ENCODE peak calls at places on chromosomes 1 and 21, in six cellular contexts. A is activated CD4-positive, alpha-beta T cell treated with anti-CD3 and anti-CD28 coated beads, Interleukin-2, amount 50 U/mL, for 1 hour; D is HS-27A; C is HEK293T; T is ELF-1; Z is stimulated activated CD4-positive, alpha-beta T cell treated with anti-CD3 and anti-CD28 coated beads, TNF-alpha, amount 100 ng/mL, for 4 hours. Q is an unnamed sample.
A peak's percentile ranks its signal among the peaks of the same experiment; 100 is the strongest.

GRCh38 chr1:170657275-170657853 is 6.6 kb upstream of the PRRX1 start:
- DNase-seq in A (no peak), D (no peak), C (no peak), T (no peak), Z (no peak), Q (no peak)

GRCh38 chr1:115324649-115325420 is 13.2 kb downstream of the NGF start:
- DNase-seq in A (no peak), D (no peak), C (no peak), T (no peak), Z (no peak), Q (no peak)

GRCh38 chr1:1090424-1091343 is 16.6 kb upstream of the RNF223 start:
- DNase-seq in A (no peak), D (no peak), C (peak; percentile 5), T (no peak), Z (no peak), Q (no peak)

GRCh38 chr21:41289431-41289830 is 27.2 kb upstream of the FAM3B start:
- DNase-seq in A (no peak), D (no peak), C (peak; percentile 31), T (peak; percentile 50), Z (no peak), Q (no peak)

GRCh38 chr1:187051618-187052232 is 223.0 kb downstream of the PLA2G4A start:
- DNase-seq in A (no peak), D (peak; percentile 24), C (peak; percentile 54), T (peak; percentile 71), Z (no peak), Q (no peak)

GRCh38 chr1:39845569-39846566 is 37.4 kb downstream of the TRIT1 start:
- DNase-seq in A (peak; percentile 78), D (peak; percentile 60), C (peak; percentile 72), T (no peak), Z (peak; percentile 55), Q (peak; percentile 82)

GRCh38 chr1:150389650-150390049 is 25.7 kb downstream of the RPRD2 start:
- DNase-seq in A (no peak), D (no peak), C (no peak), T (no peak), Z (no peak), Q (no peak)

GRCh38 chr21:27268290-27268689 is 301.4 kb upstream of the ADAMTS5 start:
- DNase-seq in A (no peak), D (no peak), C (no peak), T (no peak), Z (no peak), Q (no peak)

GRCh38 chr1:241362350-241362749 is 5.3 kb upstream of the RGS7 start:
- DNase-seq in A (no peak), D (no peak), C (no peak), T (peak; percentile 6), Z (no peak), Q (no peak)

GRCh38 chr1:227370463-227371254 is 52.4 kb upstream of the CDC42BPA start:
- DNase-seq in A (no peak), D (no peak), C (no peak), T (no peak), Z (no peak), Q (no peak)

GRCh38 chr1:229155472-229155871 is 115.4 kb upstream of the RAB4A start:
- DNase-seq in A (no peak), D (no peak), C (no peak), T (no peak), Z (no peak), Q (no peak)

GRCh38 chr1:154170547-154171221 is 15.8 kb upstream of the NUP210L start:
- DNase-seq in A (no peak), D (no peak), C (no peak), T (no peak), Z (peak; percentile 28), Q (no peak)

GRCh38 chr21:41621523-41621922 is 113.6 kb upstream of the TMPRSS2 start:
- DNase-seq in A (no peak), D (no peak), C (no peak), T (no peak), Z (no peak), Q (no peak)

GRCh38 chr1:234322979-234323378 is 50.3 kb upstream of the COA6 start:
- DNase-seq in A (peak; percentile 58), D (no peak), C (peak; percentile 81), T (peak; percentile 85), Z (no peak), Q (no peak)

GRCh38 chr1:1606232-1606631 is 6.3 kb upstream of the FNDC10 start:
- DNase-seq in A (no peak), D (no peak), C (no peak), T (no peak), Z (no peak), Q (no peak)

GRCh38 chr1:112618721-112619517 is at the start of gene ST7L:
- DNase-seq in A (peak; percentile 58), D (peak; percentile 56), C (peak; percentile 79), T (peak; percentile 72), Z (peak; percentile 26), Q (peak; percentile 62)

GRCh38 chr1:235074335-235075120 is 54.1 kb downstream of the TOMM20 start:
- DNase-seq in A (peak; percentile 48), D (no peak), C (no peak), T (peak; percentile 73), Z (peak; percentile 39), Q (peak; percentile 67)

GRCh38 chr1:230310381-230311163 is 115.6 kb downstream of the PGBD5 start:
- DNase-seq in A (peak; percentile 59), D (peak; percentile 15), C (peak; percentile 91), T (peak; percentile 78), Z (peak; percentile 23), Q (peak; percentile 47)

GRCh38 chr1:243667591-243667990 is 182.5 kb downstream of the AKT3 start:
- DNase-seq in A (no peak), D (no peak), C (no peak), T (peak; percentile 1), Z (no peak), Q (no peak)

GRCh38 chr1:162580315-162580714 is 18.8 kb downstream of the UAP1 start:
- DNase-seq in A (no peak), D (no peak), C (no peak), T (no peak), Z (no peak), Q (no peak)

GRCh38 chr1:198238121-198238520 is 81.3 kb downstream of the NEK7 start:
- DNase-seq in A (no peak), D (no peak), C (no peak), T (no peak), Z (no peak), Q (peak; percentile 6)

GRCh38 chr1:2172012-2172411 is 22.6 kb downstream of the FAAP20 start:
- DNase-seq in A (no peak), D (no peak), C (no peak), T (no peak), Z (no peak), Q (no peak)

GRCh38 chr1:157198619-157199420 is 60.6 kb upstream of the ETV3 start:
- DNase-seq in A (no peak), D (no peak), C (no peak), T (peak; percentile 32), Z (no peak), Q (no peak)

GRCh38 chr1:14894811-14895524 is 258.6 kb upstream of the TMEM51 start:
- DNase-seq in A (no peak), D (no peak), C (no peak), T (peak; percentile 54), Z (no peak), Q (no peak)

GRCh38 chr21:45747802-45748445 is 104.4 kb downstream of the PCBP3 start:
- DNase-seq in A (no peak), D (no peak), C (no peak), T (no peak), Z (no peak), Q (no peak)